ENCODE peak calls at places on chromosomes 2 and 18, in four cellular contexts. Z, Q, J and C are unnamed samples.

GRCh38 chr2:73886357-73886756 is 6.5 kb upstream of the ACTG2 start:
- DNase-seq in Z (no peak), Q (no peak), J (no peak), C (no peak)

GRCh38 chr2:201964631-201965206 is 68.9 kb upstream of the FZD7 start:
- DNase-seq in Q (no peak), J (no peak), Z (no peak), C (no peak)

GRCh38 chr18:62399781-62400308 is 74.7 kb downstream of the TNFRSF11A start:
- DNase-seq in Q (no peak), Z (no peak), J (no peak), C (peak)

GRCh38 chr18:51266736-51267135 is 69.3 kb upstream of the MEX3C start:
- DNase-seq in Q (no peak), Z (no peak), J (no peak), C (no peak)

GRCh38 chr2:168976034-168976654 is 55.0 kb downstream of the ABCB11 start:
- DNase-seq in Q (no peak), Z (no peak), J (peak), C (no peak)

GRCh38 chr2:60633615-60634014 is 80.2 kb upstream of the BCL11A start:
- DNase-seq in Z (no peak), J (no peak), Q (no peak), C (no peak)

GRCh38 chr18:22221350-22221749 is 52.0 kb downstream of the GATA6 start:
- DNase-seq in Z (no peak), Q (no peak), J (no peak), C (no peak)

GRCh38 chr2:98134138-98134537 is 47.2 kb downstream of the VWA3B start:
- DNase-seq in J (no peak), Q (no peak), Z (peak), C (no peak)

GRCh38 chr2:62176771-62177170 is 19.1 kb upstream of the B3GNT2 start:
- DNase-seq in Z (no peak), Q (no peak), J (peak), C (no peak)

GRCh38 chr2:23366720-23367119 is 18.3 kb upstream of the KLHL29 start:
- DNase-seq in Z (no peak), Q (no peak), J (no peak), C (peak)

GRCh38 chr2:236943841-236944513 is 141.7 kb upstream of the COPS8 start:
- DNase-seq in J (no peak), Z (no peak), Q (no peak), C (no peak)

GRCh38 chr2:61353909-61354308 is 117.0 kb downstream of the USP34 start:
- DNase-seq in Z (no peak), Q (no peak), J (no peak), C (no peak)

GRCh38 chr2:118861741-118862140 is 14.3 kb upstream of the EN1 start:
- DNase-seq in Z (no peak), J (no peak), Q (no peak), C (no peak)

GRCh38 chr2:226999676-227000075 is 163.8 kb downstream of the RHBDD1 start:
- DNase-seq in Z (no peak), J (no peak), Q (no peak), C (no peak)

GRCh38 chr2:54212456-54212855 is 43.6 kb downstream of the TSPYL6 start:
- DNase-seq in Z (no peak), Q (peak), J (no peak), C (no peak)

GRCh38 chr2:236117861-236118269 is 50.3 kb downstream of the GBX2 start:
- DNase-seq in J (no peak), Z (no peak), Q (no peak), C (no peak)

GRCh38 chr2:148519013-148519412 is 125.5 kb upstream of the EPC2 start:
- DNase-seq in Z (no peak), J (no peak), Q (no peak), C (no peak)

GRCh38 chr18:59249186-59249774 is 24.0 kb downstream of the RAX start:
- DNase-seq in Q (peak), Z (no peak), J (peak), C (peak)

GRCh38 chr2:127640082-127641072 is 5.6 kb upstream of the GPR17 start:
- DNase-seq in Q (no peak), J (peak), Z (no peak), C (no peak)

GRCh38 chr2:59578349-59578748 is 975.1 kb downstream of the BCL11A start:
- DNase-seq in Z (no peak), Q (no peak), J (no peak), C (no peak)

GRCh38 chr2:24111407-24111861 is 11.7 kb downstream of the PFN4 start:
- DNase-seq in Z (no peak), J (no peak), Q (peak), C (peak)

DNA sequence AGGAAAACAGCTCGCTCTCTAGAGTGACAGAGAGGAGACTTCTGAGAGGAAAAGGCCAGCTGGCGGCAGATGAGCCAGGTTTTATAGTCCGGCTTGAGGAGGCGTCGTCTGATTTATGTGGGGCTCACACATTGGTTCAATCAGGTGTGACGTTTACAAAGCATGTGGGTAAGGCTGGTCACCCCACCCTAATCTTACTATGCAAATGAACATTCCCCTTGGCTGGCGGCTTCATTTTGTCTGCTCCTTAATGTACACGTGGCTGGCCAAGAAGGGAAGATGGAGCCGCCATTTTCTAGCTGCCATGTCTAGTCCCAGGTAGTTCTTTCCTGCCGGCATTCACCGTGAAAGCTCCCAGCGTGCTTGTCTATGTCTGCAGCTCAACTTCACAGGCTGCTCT is 299.1 kb upstream of the SPRED2 start:
- DNase-seq in J (no peak), Z (no peak), Q (no peak), C (no peak)
- TF ChIP-seq ELK1 in J (no peak), Z (no peak), Q (no peak), C (no peak)

GRCh38 chr2:205675861-205676516 is 6.3 kb upstream of the NRP2 start:
- DNase-seq in Z (no peak), Q (peak), J (no peak), C (peak)
- TF ChIP-seq ELK1 in Z (no peak), Q (no peak), J (no peak), C (no peak)

DNA sequence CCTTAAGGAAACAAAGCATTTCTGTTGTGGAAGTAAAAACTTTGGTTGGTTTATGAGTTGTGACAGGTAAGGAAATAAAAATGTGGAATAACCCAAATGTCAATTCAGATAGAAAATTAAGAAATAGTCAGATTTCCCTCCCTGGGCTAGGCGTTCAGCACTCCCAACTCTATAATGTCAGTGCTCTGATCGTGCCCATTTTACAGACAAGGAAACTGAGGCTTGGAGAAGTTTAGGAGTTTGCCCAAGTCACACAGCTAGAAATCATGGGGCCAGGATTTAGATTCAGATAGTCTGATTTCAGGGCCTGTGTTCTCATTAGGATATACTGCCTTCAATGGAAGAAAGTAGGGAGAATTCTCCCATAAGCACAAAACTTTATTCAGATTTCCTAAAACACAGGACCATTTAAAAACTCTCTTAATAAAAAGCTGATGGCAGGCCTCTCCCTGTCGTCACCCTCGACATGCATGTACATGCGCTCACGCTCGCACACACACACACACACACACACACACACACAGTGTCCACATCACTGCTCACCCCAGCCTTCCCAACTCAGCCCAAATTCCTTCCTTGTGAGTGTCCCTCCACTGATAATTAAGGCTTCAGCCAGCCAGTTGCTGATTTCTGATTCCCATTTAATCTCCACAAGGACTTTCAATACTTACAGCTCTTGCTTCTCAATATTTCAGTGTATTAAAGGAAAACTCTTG is 49.1 kb upstream of the SLC14A2 start:
- DNase-seq in J (no peak), Q (peak), Z (no peak), C (no peak)
- TF ChIP-seq ELK1 in J (no peak), Q (no peak), Z (no peak), C (no peak)

DNA sequence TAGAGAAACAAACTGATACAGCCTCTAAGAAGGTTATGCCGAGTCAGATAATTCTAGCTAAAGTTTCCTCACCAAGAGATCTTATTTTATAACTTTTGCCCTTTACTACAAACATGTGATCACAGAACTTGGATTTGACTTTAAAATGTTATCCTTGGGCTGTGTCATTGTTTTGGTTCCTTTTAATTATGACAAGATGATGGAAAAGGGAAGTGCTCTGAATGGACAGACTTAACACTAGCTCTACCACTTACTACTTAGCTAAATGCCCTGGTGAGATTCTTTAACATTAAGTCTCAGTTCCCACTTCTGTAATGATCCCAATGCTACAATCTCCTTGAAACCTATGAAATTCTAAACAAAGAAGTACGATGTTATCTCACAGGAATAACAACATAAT is 69.9 kb downstream of the RTTN start:
- DNase-seq in Q (no peak), Z (no peak), J (no peak), C (no peak)
- TF ChIP-seq ELK1 in Q (no peak), Z (no peak), J (no peak), C (no peak)